ENCODE peak calls at places on chromosome 1, in ten cellular contexts. One of them, this sample, is unnamed.

GRCh38 chr1:11176081-11176706 is 13.0 kb upstream of the ANGPTL7 start:
- DNase-seq in stomach: no peak
- DNase-seq in A549: no peak
- DNase-seq in ovary: no peak
- DNase-seq in H1: no peak
- DNase-seq in tibial nerve: no peak
- DNase-seq in sigmoid colon: no peak
- DNase-seq in HepG2: no peak
- DNase-seq in K562: no peak
- DNase-seq in transverse colon: no peak
- DNase-seq in this sample: no peak

GRCh38 chr1:35452086-35452485 is 105.1 kb downstream of the KIAA0319L start:
- DNase-seq in stomach: peak
- DNase-seq in A549: no peak
- DNase-seq in ovary: peak
- DNase-seq in H1: no peak
- DNase-seq in tibial nerve: no peak
- DNase-seq in sigmoid colon: peak
- DNase-seq in HepG2: no peak
- DNase-seq in K562: no peak
- DNase-seq in transverse colon: peak
- DNase-seq in this sample: no peak

GRCh38 chr1:206510371-206510770 is 3.0 kb downstream of the RASSF5 start:
- DNase-seq in stomach: no peak
- DNase-seq in A549: no peak
- DNase-seq in ovary: no peak
- DNase-seq in H1: no peak
- DNase-seq in tibial nerve: no peak
- DNase-seq in sigmoid colon: no peak
- DNase-seq in HepG2: no peak
- DNase-seq in K562: no peak
- DNase-seq in transverse colon: no peak
- DNase-seq in this sample: no peak

GRCh38 chr1:169329383-169329782 is 38.2 kb downstream of the NME7 start:
- DNase-seq in stomach: no peak
- DNase-seq in A549: no peak
- DNase-seq in ovary: no peak
- DNase-seq in H1: no peak
- DNase-seq in tibial nerve: no peak
- DNase-seq in sigmoid colon: no peak
- DNase-seq in HepG2: no peak
- DNase-seq in K562: no peak
- DNase-seq in transverse colon: no peak
- DNase-seq in this sample: no peak

GRCh38 chr1:226895644-226896043 is 25.2 kb downstream of the PSEN2 start:
- DNase-seq in stomach: no peak
- DNase-seq in A549: no peak
- DNase-seq in ovary: no peak
- DNase-seq in H1: no peak
- DNase-seq in tibial nerve: no peak
- DNase-seq in sigmoid colon: no peak
- DNase-seq in HepG2: no peak
- DNase-seq in K562: no peak
- DNase-seq in transverse colon: no peak
- DNase-seq in this sample: no peak

GRCh38 chr1:235714205-235714897 is 64.8 kb upstream of the GNG4 start:
- DNase-seq in stomach: no peak
- DNase-seq in A549: no peak
- DNase-seq in ovary: no peak
- DNase-seq in H1: no peak
- DNase-seq in tibial nerve: no peak
- DNase-seq in sigmoid colon: no peak
- DNase-seq in HepG2: no peak
- DNase-seq in K562: no peak
- DNase-seq in transverse colon: no peak
- DNase-seq in this sample: no peak

GRCh38 chr1:19322481-19322880 is 10.4 kb downstream of the SLC66A1 start:
- DNase-seq in stomach: no peak
- DNase-seq in A549: no peak
- DNase-seq in ovary: no peak
- DNase-seq in H1: no peak
- DNase-seq in tibial nerve: no peak
- DNase-seq in sigmoid colon: no peak
- DNase-seq in HepG2: no peak
- DNase-seq in K562: no peak
- DNase-seq in transverse colon: no peak
- DNase-seq in this sample: no peak

GRCh38 chr1:180227843-180228647 is 2.0 kb upstream of the LHX4 start:
- DNase-seq in stomach: no peak
- DNase-seq in A549: no peak
- DNase-seq in ovary: no peak
- DNase-seq in H1: no peak
- DNase-seq in tibial nerve: no peak
- DNase-seq in sigmoid colon: no peak
- DNase-seq in HepG2: no peak
- DNase-seq in K562: no peak
- DNase-seq in transverse colon: no peak
- DNase-seq in this sample: no peak

GRCh38 chr1:66197785-66198184 is 336.2 kb upstream of the SGIP1 start:
- DNase-seq in stomach: no peak
- DNase-seq in A549: no peak
- DNase-seq in ovary: no peak
- DNase-seq in H1: no peak
- DNase-seq in tibial nerve: no peak
- DNase-seq in sigmoid colon: no peak
- DNase-seq in HepG2: no peak
- DNase-seq in K562: no peak
- DNase-seq in transverse colon: no peak
- DNase-seq in this sample: no peak

DNA sequence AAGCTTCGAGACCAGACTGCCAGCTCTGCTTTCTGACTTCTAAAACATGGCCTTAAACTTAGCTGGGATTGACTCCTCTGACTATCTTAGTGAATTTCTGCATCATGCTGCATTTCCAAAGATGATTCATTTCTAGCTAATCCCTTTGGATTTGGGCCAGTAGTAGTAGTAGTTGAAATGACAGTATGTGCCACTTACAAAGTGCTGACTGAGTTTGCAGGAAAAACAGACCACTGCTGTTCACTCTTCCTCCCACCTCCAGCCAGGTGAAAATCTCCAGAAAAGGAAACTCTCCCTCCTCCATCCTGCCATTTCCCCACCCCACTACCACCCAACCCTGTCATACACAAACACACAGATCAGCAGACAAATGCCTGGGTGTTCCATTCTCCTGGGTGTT is 8.5 kb upstream of the SSX2IP start:
- DNase-seq in stomach: no peak
- DNase-seq in A549: peak
- DNase-seq in ovary: no peak
- DNase-seq in H1: no peak
- DNase-seq in tibial nerve: no peak
- DNase-seq in sigmoid colon: no peak
- DNase-seq in HepG2: no peak
- DNase-seq in K562: peak
- DNase-seq in transverse colon: no peak
- DNase-seq in this sample: no peak
- TF ChIP-seq EP300 in stomach: no peak
- TF ChIP-seq EP300 in A549: no peak
- TF ChIP-seq EP300 in ovary: no peak
- TF ChIP-seq EP300 in H1: no peak
- TF ChIP-seq EP300 in tibial nerve: no peak
- TF ChIP-seq EP300 in sigmoid colon: no peak
- TF ChIP-seq EP300 in HepG2: no peak
- TF ChIP-seq EP300 in K562: no peak
- TF ChIP-seq EP300 in transverse colon: no peak
- TF ChIP-seq EP300 in this sample: no peak

DNA sequence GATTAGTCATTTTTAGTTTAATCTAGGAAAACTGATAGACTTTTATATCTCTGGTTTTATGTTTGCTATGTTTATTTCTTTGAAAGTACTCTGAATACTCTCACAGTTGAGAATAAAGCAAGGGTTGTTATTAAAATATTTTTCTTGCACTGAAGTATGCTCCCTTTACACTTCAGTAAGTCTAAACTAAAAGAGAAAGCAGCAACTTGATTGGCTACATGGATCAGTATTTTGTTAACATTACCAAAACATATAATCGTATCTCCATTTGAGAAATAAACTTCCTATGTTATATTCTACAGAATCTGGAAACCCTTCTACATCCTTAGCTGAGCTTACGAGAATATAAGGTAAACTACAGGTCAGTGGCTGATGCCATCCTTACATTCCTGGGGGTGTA is 149.5 kb upstream of the HP1BP3 start:
- DNase-seq in stomach: no peak
- DNase-seq in A549: no peak
- DNase-seq in ovary: no peak
- DNase-seq in H1: no peak
- DNase-seq in tibial nerve: no peak
- DNase-seq in sigmoid colon: no peak
- DNase-seq in HepG2: no peak
- DNase-seq in K562: no peak
- DNase-seq in transverse colon: no peak
- DNase-seq in this sample: no peak
- H3K4me3 ChIP-seq in stomach: no peak
- H3K4me3 ChIP-seq in A549: no peak
- H3K4me3 ChIP-seq in ovary: no peak
- H3K4me3 ChIP-seq in H1: no peak
- H3K4me3 ChIP-seq in tibial nerve: no peak
- H3K4me3 ChIP-seq in sigmoid colon: no peak
- H3K4me3 ChIP-seq in HepG2: no peak
- H3K4me3 ChIP-seq in K562: no peak
- H3K4me3 ChIP-seq in transverse colon: no peak
- H3K4me3 ChIP-seq in this sample: peak

DNA sequence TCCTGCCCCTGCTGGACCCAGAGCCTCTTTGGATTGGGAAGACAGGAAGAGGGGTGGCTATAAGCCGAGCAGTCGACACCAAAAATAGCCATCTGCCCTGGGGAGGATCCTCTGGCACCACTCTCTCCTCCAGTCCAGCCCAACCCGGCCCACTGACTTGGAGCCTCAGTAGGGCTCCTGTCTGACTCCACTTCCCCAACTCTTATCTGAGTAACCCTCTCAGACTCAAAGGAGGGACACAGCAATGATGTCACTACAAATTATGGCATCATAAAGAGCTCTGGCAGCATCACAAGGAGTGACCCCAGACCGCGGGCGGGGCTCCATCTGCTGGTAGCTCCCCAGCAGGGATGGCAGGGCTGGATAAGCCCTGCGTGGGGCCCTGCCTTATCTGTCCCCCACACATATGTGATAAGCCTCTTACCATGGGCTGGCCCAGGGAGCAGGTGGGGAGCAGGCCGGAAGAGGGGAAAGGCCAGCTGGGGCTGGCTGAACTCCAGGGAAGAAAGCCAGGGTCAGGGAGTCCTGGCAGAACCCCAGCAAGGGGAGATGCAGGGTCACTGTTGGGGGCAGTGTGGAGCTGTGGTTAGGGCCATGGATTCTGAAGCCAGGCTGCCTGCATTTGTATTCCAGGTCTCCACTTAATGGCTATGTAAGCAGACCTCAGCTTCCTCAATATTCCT is 4.6 kb upstream of the SLC6A9 start:
- DNase-seq in stomach: no peak
- DNase-seq in A549: no peak
- DNase-seq in ovary: peak
- DNase-seq in H1: no peak
- DNase-seq in tibial nerve: no peak
- DNase-seq in sigmoid colon: peak
- DNase-seq in HepG2: no peak
- DNase-seq in K562: peak
- DNase-seq in transverse colon: peak
- DNase-seq in this sample: no peak
- TF ChIP-seq CTCF in stomach: no peak
- TF ChIP-seq CTCF in A549: no peak
- TF ChIP-seq CTCF in ovary: no peak
- TF ChIP-seq CTCF in H1: peak
- TF ChIP-seq CTCF in tibial nerve: no peak
- TF ChIP-seq CTCF in sigmoid colon: no peak
- TF ChIP-seq CTCF in HepG2: peak
- TF ChIP-seq CTCF in K562: peak
- TF ChIP-seq CTCF in transverse colon: no peak
- TF ChIP-seq CTCF in this sample: no peak

DNA sequence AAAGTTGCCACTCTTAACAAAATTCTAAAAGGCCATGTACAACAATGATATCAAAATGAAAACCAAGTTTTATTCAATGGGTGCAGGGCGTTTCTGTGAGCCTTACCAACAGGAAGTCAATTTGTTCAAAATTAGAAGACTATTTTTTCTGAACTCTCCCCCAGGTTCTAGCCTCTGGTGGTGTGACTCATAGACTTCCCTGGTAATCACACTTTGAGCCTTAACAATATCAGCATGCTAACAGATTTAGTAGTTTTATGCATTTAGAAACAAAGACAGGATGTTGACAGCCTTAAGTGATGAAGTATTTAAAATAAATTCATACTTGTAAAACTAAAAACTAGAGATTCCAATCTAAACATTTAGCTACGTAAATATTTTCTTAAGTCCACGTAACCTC is 88.4 kb downstream of the LRRC8C start:
- DNase-seq in stomach: no peak
- DNase-seq in A549: no peak
- DNase-seq in ovary: no peak
- DNase-seq in H1: no peak
- DNase-seq in tibial nerve: no peak
- DNase-seq in sigmoid colon: no peak
- DNase-seq in HepG2: no peak
- DNase-seq in K562: peak
- DNase-seq in transverse colon: no peak
- DNase-seq in this sample: no peak
- TF ChIP-seq EP300 in stomach: no peak
- TF ChIP-seq EP300 in A549: no peak
- TF ChIP-seq EP300 in ovary: no peak
- TF ChIP-seq EP300 in H1: no peak
- TF ChIP-seq EP300 in tibial nerve: peak
- TF ChIP-seq EP300 in sigmoid colon: no peak
- TF ChIP-seq EP300 in HepG2: no peak
- TF ChIP-seq EP300 in K562: peak
- TF ChIP-seq EP300 in transverse colon: no peak
- TF ChIP-seq EP300 in this sample: no peak

This sample was measured in esophagus muscularis mucosa.